ENCODE peak calls at places on chromosomes 11 and 22, in five cellular contexts. One of them, this sample, is unnamed.

GRCh38 chr11:84193706-84194105 is 907.5 kb upstream of the CCDC90B start:
- DNase-seq in breast epithelium: no peak
- DNase-seq in stomach: no peak
- DNase-seq in kidney epithelial cell: no peak
- DNase-seq in spleen: no peak
- DNase-seq in this sample: no peak

GRCh38 chr22:40709752-40710413 is 30.6 kb downstream of the MCHR1 start:
- DNase-seq in stomach: no peak
- DNase-seq in spleen: no peak
- DNase-seq in kidney epithelial cell: no peak
- DNase-seq in breast epithelium: no peak
- DNase-seq in this sample: no peak

GRCh38 chr11:96095884-96096301 is 172.0 kb upstream of the MTMR2 start:
- DNase-seq in kidney epithelial cell: no peak
- DNase-seq in breast epithelium: peak
- DNase-seq in stomach: peak
- DNase-seq in spleen: no peak
- DNase-seq in this sample: no peak

GRCh38 chr11:119882316-119882715 is 153.3 kb upstream of the NECTIN1 start:
- DNase-seq in spleen: peak
- DNase-seq in breast epithelium: no peak
- DNase-seq in kidney epithelial cell: no peak
- DNase-seq in stomach: no peak
- DNase-seq in this sample: no peak

GRCh38 chr11:35337136-35337918 is 82.0 kb downstream of the SLC1A2 start:
- DNase-seq in kidney epithelial cell: peak
- DNase-seq in breast epithelium: no peak
- DNase-seq in spleen: no peak
- DNase-seq in stomach: no peak
- DNase-seq in this sample: peak

GRCh38 chr22:45058622-45058912 is 48.8 kb upstream of the PHF21B start:
- DNase-seq in breast epithelium: no peak
- DNase-seq in spleen: no peak
- DNase-seq in kidney epithelial cell: no peak
- DNase-seq in stomach: no peak
- DNase-seq in this sample: no peak

GRCh38 chr11:34749666-34750659 is 129.1 kb downstream of the EHF start:
- DNase-seq in stomach: peak
- DNase-seq in spleen: no peak
- DNase-seq in breast epithelium: peak
- DNase-seq in kidney epithelial cell: peak
- DNase-seq in this sample: peak

GRCh38 chr11:18105086-18105801 is 638 bp downstream of the SAAL1 start:
- DNase-seq in stomach: no peak
- DNase-seq in breast epithelium: no peak
- DNase-seq in spleen: no peak
- DNase-seq in kidney epithelial cell: no peak
- DNase-seq in this sample: no peak

GRCh38 chr11:120079750-120080610 is 57.9 kb downstream of the TRIM29 start:
- DNase-seq in spleen: no peak
- DNase-seq in kidney epithelial cell: no peak
- DNase-seq in breast epithelium: no peak
- DNase-seq in stomach: peak
- DNase-seq in this sample: no peak

GRCh38 chr11:90542092-90542491 is 319.2 kb upstream of the CHORDC1 start:
- DNase-seq in stomach: no peak
- DNase-seq in spleen: no peak
- DNase-seq in kidney epithelial cell: no peak
- DNase-seq in breast epithelium: no peak
- DNase-seq in this sample: no peak

GRCh38 chr11:12581923-12582322 is 92.3 kb upstream of the TEAD1 start:
- DNase-seq in spleen: no peak
- DNase-seq in breast epithelium: no peak
- DNase-seq in kidney epithelial cell: peak
- DNase-seq in stomach: no peak
- DNase-seq in this sample: peak

GRCh38 chr11:74611369-74611861 is 19.0 kb downstream of the POLD3 start:
- DNase-seq in breast epithelium: no peak
- DNase-seq in spleen: no peak
- DNase-seq in kidney epithelial cell: peak
- DNase-seq in stomach: no peak
- DNase-seq in this sample: peak

GRCh38 chr22:42901790-42902508 is 44.9 kb upstream of the ARFGAP3 start:
- DNase-seq in kidney epithelial cell: no peak
- DNase-seq in breast epithelium: no peak
- DNase-seq in spleen: no peak
- DNase-seq in stomach: no peak
- DNase-seq in this sample: no peak

GRCh38 chr11:115255006-115255762 is 249.0 kb downstream of the CADM1 start:
- DNase-seq in kidney epithelial cell: no peak
- DNase-seq in spleen: no peak
- DNase-seq in stomach: no peak
- DNase-seq in breast epithelium: no peak
- DNase-seq in this sample: no peak

GRCh38 chr11:109123811-109124787 is 297.9 kb upstream of the C11orf87 start:
- DNase-seq in stomach: no peak
- DNase-seq in breast epithelium: no peak
- DNase-seq in spleen: no peak
- DNase-seq in kidney epithelial cell: no peak
- DNase-seq in this sample: peak

GRCh38 chr22:48185656-48186055 is 1423.2 kb downstream of the TBC1D22A start:
- DNase-seq in stomach: no peak
- DNase-seq in kidney epithelial cell: no peak
- DNase-seq in breast epithelium: no peak
- DNase-seq in spleen: no peak
- DNase-seq in this sample: no peak

GRCh38 chr11:110968348-110969062 is 256.3 kb upstream of the ARHGAP20 start:
- DNase-seq in spleen: no peak
- DNase-seq in kidney epithelial cell: no peak
- DNase-seq in stomach: no peak
- DNase-seq in breast epithelium: no peak
- DNase-seq in this sample: no peak

GRCh38 chr11:34181254-34181653 is 75.8 kb downstream of the NAT10 start:
- DNase-seq in stomach: no peak
- DNase-seq in spleen: no peak
- DNase-seq in kidney epithelial cell: no peak
- DNase-seq in breast epithelium: no peak
- DNase-seq in this sample: no peak

GRCh38 chr22:38314140-38314991 is 2.9 kb downstream of the CSNK1E start:
- DNase-seq in kidney epithelial cell: no peak
- DNase-seq in stomach: no peak
- DNase-seq in spleen: peak
- DNase-seq in breast epithelium: no peak
- DNase-seq in this sample: no peak
- H3K4me3 ChIP-seq in kidney epithelial cell: peak
- H3K4me3 ChIP-seq in stomach: peak
- H3K4me3 ChIP-seq in spleen: peak
- H3K4me3 ChIP-seq in breast epithelium: peak
- H3K4me3 ChIP-seq in this sample: peak

DNA sequence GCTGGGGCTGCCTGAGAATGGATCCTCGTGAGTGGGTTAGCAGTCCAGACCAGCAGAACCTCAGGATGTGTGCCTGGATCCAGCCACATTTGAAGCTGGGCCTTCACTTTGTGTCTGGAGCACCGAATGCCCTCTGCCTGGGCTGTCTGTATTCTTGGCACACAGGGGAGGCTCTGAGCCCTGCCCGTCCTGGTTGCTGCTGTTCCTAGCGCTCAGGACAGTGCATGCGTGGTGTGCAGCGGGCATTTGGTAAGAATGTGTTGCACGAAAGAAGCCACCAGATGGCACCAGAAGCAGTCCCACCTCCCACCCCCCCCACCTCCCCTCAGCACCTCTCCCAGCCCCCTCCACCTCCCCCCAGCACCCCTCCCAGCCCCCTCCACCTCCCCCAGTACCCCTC is 4.1 kb upstream of the MAPK11 start:
- DNase-seq in stomach: peak
- DNase-seq in breast epithelium: no peak
- DNase-seq in kidney epithelial cell: no peak
- DNase-seq in spleen: no peak
- DNase-seq in this sample: no peak
- TF ChIP-seq CTCF in stomach: peak
- TF ChIP-seq CTCF in breast epithelium: no peak
- TF ChIP-seq CTCF in kidney epithelial cell: peak
- TF ChIP-seq CTCF in spleen: peak
- TF ChIP-seq CTCF in this sample: peak

GRCh38 chr11:126346586-126346940 is 8.9 kb upstream of the ST3GAL4 start:
- DNase-seq in kidney epithelial cell: no peak
- DNase-seq in stomach: no peak
- DNase-seq in spleen: no peak
- DNase-seq in breast epithelium: no peak
- DNase-seq in this sample: no peak
- H3K4me3 ChIP-seq in kidney epithelial cell: no peak
- H3K4me3 ChIP-seq in stomach: no peak
- H3K4me3 ChIP-seq in spleen: no peak
- H3K4me3 ChIP-seq in breast epithelium: no peak
- H3K4me3 ChIP-seq in this sample: no peak

GRCh38 chr11:47004595-47005033 is 68.1 kb downstream of the CSTPP1 start:
- DNase-seq in breast epithelium: peak
- DNase-seq in stomach: peak
- DNase-seq in spleen: no peak
- DNase-seq in kidney epithelial cell: peak
- DNase-seq in this sample: peak
- TF ChIP-seq CTCF in breast epithelium: no peak
- TF ChIP-seq CTCF in stomach: no peak
- TF ChIP-seq CTCF in spleen: no peak
- TF ChIP-seq CTCF in kidney epithelial cell: no peak
- TF ChIP-seq CTCF in this sample: no peak

GRCh38 chr22:19169002-19169946 is 9.3 kb downstream of the SLC25A1 start:
- DNase-seq in breast epithelium: no peak
- DNase-seq in kidney epithelial cell: no peak
- DNase-seq in spleen: no peak
- DNase-seq in stomach: no peak
- DNase-seq in this sample: no peak
- H3K4me3 ChIP-seq in breast epithelium: peak
- H3K4me3 ChIP-seq in kidney epithelial cell: peak
- H3K4me3 ChIP-seq in spleen: peak
- H3K4me3 ChIP-seq in stomach: peak
- H3K4me3 ChIP-seq in this sample: peak

DNA sequence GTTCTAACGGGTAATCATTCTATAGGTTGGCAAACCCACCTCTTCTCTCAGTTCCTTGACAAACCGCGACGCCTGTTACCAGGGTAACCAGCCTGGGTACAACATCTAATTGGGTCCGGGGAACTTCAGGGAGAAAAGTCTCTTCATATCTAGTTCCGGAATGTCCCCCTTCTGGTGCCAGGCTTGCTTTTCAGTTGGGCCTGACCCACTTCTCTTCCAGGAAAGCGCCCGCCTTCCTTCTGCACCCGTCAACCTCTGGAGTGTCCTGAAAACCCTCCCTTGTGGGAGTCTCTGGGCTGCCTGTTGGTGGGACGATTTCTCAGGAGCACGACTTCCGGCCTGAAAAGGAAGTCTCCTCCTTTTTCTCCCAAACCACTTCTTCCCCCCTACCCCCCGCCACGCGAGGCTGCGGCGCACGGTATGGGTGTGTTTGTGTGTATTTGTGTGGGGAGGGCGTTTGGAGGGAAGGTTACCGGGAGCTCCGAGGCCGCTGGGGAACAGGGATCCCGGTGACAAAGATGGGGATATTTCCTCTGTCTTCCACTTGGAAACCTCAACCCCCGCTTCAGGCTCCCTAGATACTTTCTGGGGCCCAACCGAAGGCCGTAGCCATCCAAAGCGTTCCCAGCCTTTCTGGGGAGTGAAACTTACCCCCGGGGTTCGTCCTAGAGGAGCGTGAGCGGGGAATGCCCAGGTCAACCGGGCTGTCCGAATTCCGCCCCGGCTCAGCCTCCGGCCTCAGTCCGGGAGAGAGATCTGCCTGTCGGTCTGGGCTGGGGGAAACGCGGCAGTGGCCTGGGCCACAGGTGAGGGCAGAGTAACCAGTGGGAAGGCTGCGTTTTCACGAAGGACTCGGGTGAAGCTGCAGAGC is at the start of the genes NKAPD1 and PIH1D2:
- DNase-seq in kidney epithelial cell: peak
- DNase-seq in stomach: peak
- DNase-seq in spleen: peak
- DNase-seq in breast epithelium: peak
- DNase-seq in this sample: peak
- TF ChIP-seq CTCF in kidney epithelial cell: no peak
- TF ChIP-seq CTCF in stomach: peak
- TF ChIP-seq CTCF in spleen: no peak
- TF ChIP-seq CTCF in breast epithelium: no peak
- TF ChIP-seq CTCF in this sample: peak

GRCh38 chr22:46561435-46561905 is 24.1 kb upstream of the CELSR1 start:
- DNase-seq in breast epithelium: no peak
- DNase-seq in stomach: no peak
- DNase-seq in spleen: peak
- DNase-seq in kidney epithelial cell: no peak
- DNase-seq in this sample: no peak
- H3K4me3 ChIP-seq in breast epithelium: no peak
- H3K4me3 ChIP-seq in stomach: no peak
- H3K4me3 ChIP-seq in spleen: no peak
- H3K4me3 ChIP-seq in kidney epithelial cell: no peak
- H3K4me3 ChIP-seq in this sample: no peak

GRCh38 chr11:77468527-77468926 is 5.4 kb downstream of the PAK1 start:
- DNase-seq in breast epithelium: no peak
- DNase-seq in stomach: no peak
- DNase-seq in spleen: no peak
- DNase-seq in kidney epithelial cell: no peak
- DNase-seq in this sample: no peak
- TF ChIP-seq CTCF in breast epithelium: no peak
- TF ChIP-seq CTCF in stomach: no peak
- TF ChIP-seq CTCF in spleen: no peak
- TF ChIP-seq CTCF in kidney epithelial cell: no peak
- TF ChIP-seq CTCF in this sample: no peak

GRCh38 chr22:17788528-17789378 is 14.5 kb upstream of the BID start:
- DNase-seq in kidney epithelial cell: no peak
- DNase-seq in breast epithelium: no peak
- DNase-seq in stomach: no peak
- DNase-seq in spleen: no peak
- DNase-seq in this sample: no peak
- H3K4me3 ChIP-seq in kidney epithelial cell: no peak
- H3K4me3 ChIP-seq in breast epithelium: no peak
- H3K4me3 ChIP-seq in stomach: no peak
- H3K4me3 ChIP-seq in spleen: no peak
- H3K4me3 ChIP-seq in this sample: no peak

This sample was measured in astrocyte of the cerebellum.